ENCODE peak calls at places on chromosomes 2 and 18, in nine cellular contexts. X, D, F, O, I, K, J, C and U are unnamed samples.

GRCh38 chr2:46460241-46460921 is 19.0 kb upstream of the TMEM247 start:
- DNase-seq in C (no peak), O (no peak), F (peak; percentile 72), X (peak; percentile 17), D (no peak), I (peak; percentile 68), K (peak; percentile 92), J (no peak), U (no peak)

GRCh38 chr2:2764739-2765138 is 433.7 kb upstream of the MYT1L start:
- DNase-seq in J (no peak), I (no peak), X (no peak), F (no peak), K (no peak), C (no peak), D (no peak), O (no peak), U (no peak)

GRCh38 chr2:80164375-80164774 is 140.2 kb downstream of the LRRTM1 start:
- DNase-seq in F (no peak), D (no peak), I (no peak), O (no peak), X (no peak), J (no peak), C (no peak), K (no peak), U (no peak)

GRCh38 chr2:168748461-168748860 is 54.0 kb upstream of the NOSTRIN start:
- DNase-seq in J (no peak), K (no peak), F (no peak), I (no peak), X (no peak), D (no peak), O (no peak), C (no peak), U (no peak)

GRCh38 chr2:96608459-96609455 is 29.4 kb downstream of the KANSL3 start:
- DNase-seq in I (no peak), F (peak; percentile 43), K (no peak), D (no peak), X (no peak), J (no peak), C (no peak), O (no peak), U (no peak)

GRCh38 chr2:24471662-24472061 is 19.4 kb upstream of the NCOA1 start:
- DNase-seq in J (no peak), F (no peak), C (no peak), K (no peak), I (no peak), X (no peak), D (no peak), O (no peak), U (no peak)

GRCh38 chr2:238573065-238573778 is 146.5 kb downstream of the ASB1 start:
- DNase-seq in D (no peak), J (peak; percentile 49), C (peak; percentile 14), I (no peak), F (peak; percentile 35), O (peak; percentile 35), X (peak; percentile 31), K (no peak), U (peak; percentile 54)

GRCh38 chr18:50586710-50587109 is 26.8 kb downstream of the MAPK4 start:
- DNase-seq in I (no peak), C (no peak), K (no peak), J (no peak), O (no peak), D (no peak), X (no peak), F (no peak), U (no peak)

GRCh38 chr2:106280653-106281202 is 86.6 kb upstream of the UXS1 start:
- DNase-seq in K (no peak), O (no peak), X (no peak), C (no peak), I (no peak), F (no peak), J (no peak), D (no peak), U (no peak)

GRCh38 chr2:99708231-99708630 is 218.4 kb upstream of the REV1 start:
- DNase-seq in K (peak; percentile 63), D (no peak), F (no peak), X (no peak), O (no peak), C (no peak), J (no peak), I (no peak), U (no peak)

GRCh38 chr18:56789004-56789888 is 138.1 kb downstream of the WDR7 start:
- DNase-seq in J (peak; percentile 3), C (no peak), X (peak; percentile 38), O (peak; percentile 41), D (peak; percentile 92), I (no peak), F (peak; percentile 7), K (peak; percentile 37), U (no peak)

GRCh38 chr2:63632382-63632781 is 43.6 kb downstream of the MDH1 start:
- DNase-seq in F (no peak), K (no peak), D (no peak), O (no peak), C (no peak), I (no peak), J (no peak), X (no peak), U (no peak)